ENCODE peak calls at places on chromosomes 6 and 20, in ten cellular contexts. R, G, X, V, S, J, Q, N, K and I are unnamed samples.

GRCh38 chr6:26420607-26421235 is 18.6 kb downstream of the BTN3A1 start:
- DNase-seq in R (peak; percentile 59), V (no peak), Q (peak; percentile 46), J (peak; percentile 48), X (peak; percentile 23), N (peak; percentile 37), G (no peak), S (peak; percentile 49), K (peak; percentile 59), I (no peak)

GRCh38 chr20:42492285-42492684 is 697.4 kb downstream of the PTPRT start:
- DNase-seq in G (no peak), K (no peak), R (no peak), J (no peak), Q (no peak), V (no peak), N (no peak), X (no peak), S (no peak), I (no peak)

GRCh38 chr6:55239099-55239498 is 64.8 kb downstream of the HCRTR2 start:
- DNase-seq in N (peak; percentile 84), G (no peak), X (no peak), V (no peak), R (no peak), K (no peak), J (no peak), Q (peak; percentile 62), S (no peak), I (no peak)

GRCh38 chr20:20078041-20078440 is 25.7 kb downstream of the CFAP61 start:
- DNase-seq in V (no peak), Q (no peak), S (no peak), J (no peak), N (no peak), G (no peak), R (no peak), X (no peak), K (no peak), I (no peak)

GRCh38 chr20:33653218-33653899 is 8.8 kb upstream of the C20orf144 start:
- DNase-seq in Q (peak; percentile 74), N (peak; percentile 81), J (peak; percentile 75), K (peak; percentile 72), G (peak; percentile 81), X (peak; percentile 69), V (peak; percentile 67), R (no peak), S (peak; percentile 73), I (peak; percentile 74)

GRCh38 chr20:59729476-59729875 is 125.1 kb downstream of the PHACTR3 start:
- DNase-seq in J (no peak), K (no peak), Q (no peak), G (no peak), N (no peak), R (no peak), S (no peak), X (no peak), V (peak; percentile 39), I (peak; percentile 24)

GRCh38 chr6:66662196-66662595 is 955.2 kb upstream of the EYS start:
- DNase-seq in G (no peak), Q (peak; percentile 80), R (no peak), V (no peak), K (peak; percentile 4), N (no peak), J (no peak), X (no peak), S (no peak), I (no peak)

GRCh38 chr20:61387204-61387958 is 135.3 kb downstream of the CDH4 start:
- DNase-seq in V (no peak), G (no peak), X (no peak), Q (peak; percentile 51), J (peak; percentile 68), N (peak; percentile 60), K (peak; percentile 12), R (no peak), S (no peak), I (no peak)

GRCh38 chr6:38110407-38111025 is 291.0 kb downstream of the ZFAND3 start:
- DNase-seq in S (no peak), G (no peak), X (peak; percentile 18), N (no peak), Q (peak; percentile 47), K (no peak), V (no peak), R (no peak), J (no peak), I (no peak)

GRCh38 chr6:151634336-151634720 is 140.5 kb downstream of the CCDC170 start:
- DNase-seq in R (no peak), Q (no peak), X (no peak), V (no peak), G (no peak), S (no peak), N (no peak), J (no peak), K (no peak), I (no peak)

GRCh38 chr6:3882865-3883264 is 33.7 kb downstream of the FAM50B start:
- DNase-seq in V (no peak), R (no peak), J (no peak), Q (peak; percentile 70), S (no peak), G (no peak), X (peak; percentile 32), K (no peak), N (no peak), I (no peak)

GRCh38 chr6:50921968-50922367 is 103.3 kb downstream of the TFAP2B start:
- DNase-seq in G (no peak), N (no peak), V (no peak), J (no peak), S (no peak), K (no peak), X (no peak), R (no peak), Q (no peak), I (no peak)

GRCh38 chr6:132812756-132813172 is 1.6 kb upstream of the RPS12 start:
- DNase-seq in X (no peak), J (no peak), Q (no peak), R (peak; percentile 81), K (no peak), V (no peak), G (no peak), N (peak; percentile 17), S (no peak), I (no peak)

GRCh38 chr20:58160451-58161051 is 67.9 kb downstream of the ANKRD60 start:
- DNase-seq in K (no peak), S (no peak), G (no peak), N (no peak), V (no peak), Q (peak; percentile 41), X (no peak), J (no peak), R (no peak), I (no peak)

GRCh38 chr6:108546079-108547049 is 14.4 kb upstream of the FOXO3 start:
- DNase-seq in X (no peak), Q (no peak), J (no peak), S (no peak), N (no peak), R (peak; percentile 63), K (no peak), G (no peak), V (no peak), I (no peak)

GRCh38 chr6:13278184-13278583 is 50.2 kb downstream of the TBC1D7 start:
- DNase-seq in S (no peak), K (no peak), R (peak; percentile 30), V (no peak), Q (no peak), G (no peak), J (no peak), N (no peak), X (no peak), I (no peak)
- TF ChIP-seq CTCF in S (no peak), K (no peak), R (peak; percentile 46), V (peak; percentile 7), Q (no peak), G (no peak), J (peak; percentile 32), N (no peak), X (no peak), I (no peak)

GRCh38 chr20:45111799-45112471 is 3.0 kb downstream of the WFDC5 start:
- DNase-seq in J (peak; percentile 43), N (no peak), S (no peak), Q (peak; percentile 23), G (no peak), K (peak; percentile 20), X (no peak), V (no peak), R (no peak), I (no peak)

GRCh38 chr20:45115829-45116228 is 855 bp upstream of the WFDC5 start:
- DNase-seq in N (no peak), X (no peak), R (peak; percentile 4), J (no peak), Q (no peak), S (no peak), K (no peak), G (no peak), V (no peak), I (no peak)

GRCh38 chr20:45114465-45115385 is at the start of gene WFDC5:
- DNase-seq in K (no peak), R (peak; percentile 1), V (no peak), G (no peak), Q (no peak), N (no peak), X (no peak), S (no peak), J (no peak), I (no peak)

GRCh38 chr20:45115386-45115774 is 406 bp upstream of the WFDC5 start:
- DNase-seq in S (no peak), V (no peak), X (no peak), R (no peak), J (no peak), Q (no peak), K (no peak), N (no peak), G (no peak), I (no peak)

GRCh38 chr20:45113865-45114264 is 1.1 kb downstream of the WFDC5 start:
- DNase-seq in N (no peak), K (no peak), J (no peak), Q (no peak), S (no peak), G (no peak), V (no peak), X (no peak), R (no peak), I (no peak)
- H3K4me3 ChIP-seq in N (no peak overlapping the region), K (no peak overlapping the region), J (no peak overlapping the region), Q (no peak overlapping the region), S (no peak overlapping the region), G (no peak overlapping the region), V (no peak overlapping the region), X (no peak overlapping the region), R (no peak overlapping the region), I (no peak overlapping the region)

GRCh38 chr20:50094522-50094921 is 18.4 kb downstream of the UBE2V1 start:
- DNase-seq in J (no peak), N (no peak), K (no peak), S (no peak), Q (no peak), R (no peak), X (no peak), V (no peak), G (no peak), I (no peak)
- H3K27ac ChIP-seq in J (no peak overlapping the region), N (no peak overlapping the region), K (no peak overlapping the region), S (no peak overlapping the region), Q (no peak overlapping the region), R (no peak overlapping the region), X (no peak overlapping the region), V (no peak overlapping the region), G (no peak overlapping the region), I (no peak overlapping the region)

DNA sequence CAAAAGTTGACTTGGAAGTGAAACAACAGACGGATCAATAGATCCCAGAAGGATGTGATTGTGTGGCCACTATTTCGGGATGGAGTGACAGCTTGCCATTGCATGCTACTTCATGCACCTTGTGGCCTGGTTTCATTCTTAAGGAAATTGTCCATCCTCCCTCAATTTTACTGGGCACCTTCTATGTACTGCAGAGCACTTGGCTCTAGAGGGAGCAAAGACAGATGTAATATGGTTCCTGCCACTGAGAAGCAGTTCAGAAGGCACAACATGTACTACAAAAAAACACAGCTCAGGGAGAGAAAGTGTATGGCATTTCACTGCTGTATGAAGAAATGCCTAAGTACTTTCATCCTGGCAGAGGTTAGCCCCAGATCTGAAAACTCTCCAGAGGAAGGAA is 91.9 kb downstream of the FOXA2 start:
- DNase-seq in V (no peak), X (no peak), R (no peak), J (no peak), K (peak; percentile 70), Q (no peak), G (no peak), S (no peak), N (no peak), I (no peak)
- TF ChIP-seq CTCF in V (no peak), X (no peak), R (no peak), J (no peak), K (peak; percentile 27), Q (no peak), G (no peak), S (no peak), N (peak; percentile 23), I (no peak)